ENCODE peak calls at places on chromosomes 7 and 10, in six cellular contexts. One of them, this sample, is unnamed.

GRCh38 chr7:149598721-149599308 is 101.2 kb upstream of the ZNF746 start:
- DNase-seq in fibroblast of mammary gland: peak
- DNase-seq in dorsolateral prefrontal cortex: no peak
- DNase-seq in WTC11: peak
- DNase-seq in HepG2: peak
- DNase-seq in endothelial cell: peak
- DNase-seq in this sample: no peak

GRCh38 chr7:90469554-90469953 is at the start of gene PTTG1IP2:
- DNase-seq in WTC11: no peak
- DNase-seq in dorsolateral prefrontal cortex: no peak
- DNase-seq in fibroblast of mammary gland: no peak
- DNase-seq in HepG2: no peak
- DNase-seq in endothelial cell: no peak
- DNase-seq in this sample: no peak

GRCh38 chr10:119700321-119700954 is 25.4 kb upstream of the INPP5F start:
- DNase-seq in fibroblast of mammary gland: no peak
- DNase-seq in HepG2: no peak
- DNase-seq in WTC11: no peak
- DNase-seq in dorsolateral prefrontal cortex: no peak
- DNase-seq in endothelial cell: no peak
- DNase-seq in this sample: no peak

GRCh38 chr10:3852147-3852904 is 67.3 kb upstream of the KLF6 start:
- DNase-seq in HepG2: peak
- DNase-seq in WTC11: no peak
- DNase-seq in dorsolateral prefrontal cortex: peak
- DNase-seq in fibroblast of mammary gland: peak
- DNase-seq in endothelial cell: no peak
- DNase-seq in this sample: peak

GRCh38 chr10:94287331-94287730 is 75.4 kb downstream of the NOC3L start:
- DNase-seq in endothelial cell: no peak
- DNase-seq in WTC11: no peak
- DNase-seq in dorsolateral prefrontal cortex: no peak
- DNase-seq in fibroblast of mammary gland: no peak
- DNase-seq in HepG2: no peak
- DNase-seq in this sample: no peak

GRCh38 chr10:121928528-121928884 is 675 bp upstream of the ATE1 start:
- DNase-seq in WTC11: no peak
- DNase-seq in fibroblast of mammary gland: peak
- DNase-seq in dorsolateral prefrontal cortex: no peak
- DNase-seq in endothelial cell: no peak
- DNase-seq in HepG2: no peak
- DNase-seq in this sample: no peak

GRCh38 chr10:23439920-23440875 is 1.3 kb downstream of the OTUD1 start:
- DNase-seq in dorsolateral prefrontal cortex: no peak
- DNase-seq in fibroblast of mammary gland: peak
- DNase-seq in HepG2: no peak
- DNase-seq in WTC11: peak
- DNase-seq in endothelial cell: peak
- DNase-seq in this sample: peak

GRCh38 chr10:12513775-12514663 is 164.7 kb downstream of the CAMK1D start:
- DNase-seq in HepG2: no peak
- DNase-seq in WTC11: no peak
- DNase-seq in fibroblast of mammary gland: no peak
- DNase-seq in dorsolateral prefrontal cortex: no peak
- DNase-seq in endothelial cell: no peak
- DNase-seq in this sample: no peak

GRCh38 chr10:98259606-98260319 is 8.2 kb downstream of the LOXL4 start:
- DNase-seq in WTC11: no peak
- DNase-seq in endothelial cell: no peak
- DNase-seq in dorsolateral prefrontal cortex: no peak
- DNase-seq in HepG2: no peak
- DNase-seq in fibroblast of mammary gland: peak
- DNase-seq in this sample: no peak

GRCh38 chr7:157789094-157789493 is 452.3 kb downstream of the DNAJB6 start:
- DNase-seq in fibroblast of mammary gland: no peak
- DNase-seq in WTC11: no peak
- DNase-seq in HepG2: no peak
- DNase-seq in dorsolateral prefrontal cortex: no peak
- DNase-seq in endothelial cell: no peak
- DNase-seq in this sample: no peak

GRCh38 chr10:104321226-104321625 is 17.0 kb downstream of the ITPRIP start:
- DNase-seq in WTC11: no peak
- DNase-seq in dorsolateral prefrontal cortex: no peak
- DNase-seq in fibroblast of mammary gland: no peak
- DNase-seq in HepG2: no peak
- DNase-seq in endothelial cell: no peak
- DNase-seq in this sample: no peak

GRCh38 chr7:36278767-36279171 is 110.9 kb upstream of the ANLN start:
- DNase-seq in dorsolateral prefrontal cortex: no peak
- DNase-seq in WTC11: no peak
- DNase-seq in endothelial cell: no peak
- DNase-seq in HepG2: no peak
- DNase-seq in fibroblast of mammary gland: peak
- DNase-seq in this sample: no peak

GRCh38 chr10:110947061-110947595 is 27.7 kb downstream of the SHOC2 start:
- DNase-seq in endothelial cell: no peak
- DNase-seq in dorsolateral prefrontal cortex: no peak
- DNase-seq in HepG2: no peak
- DNase-seq in fibroblast of mammary gland: peak
- DNase-seq in WTC11: no peak
- DNase-seq in this sample: no peak

GRCh38 chr10:112539340-112539739 is 92.3 kb downstream of the VTI1A start:
- DNase-seq in HepG2: no peak
- DNase-seq in endothelial cell: no peak
- DNase-seq in WTC11: no peak
- DNase-seq in dorsolateral prefrontal cortex: no peak
- DNase-seq in fibroblast of mammary gland: peak
- DNase-seq in this sample: no peak

GRCh38 chr10:3719024-3719843 is 65.8 kb downstream of the KLF6 start:
- DNase-seq in dorsolateral prefrontal cortex: no peak
- DNase-seq in endothelial cell: no peak
- DNase-seq in WTC11: no peak
- DNase-seq in fibroblast of mammary gland: no peak
- DNase-seq in HepG2: no peak
- DNase-seq in this sample: no peak

GRCh38 chr7:157471259-157472125 is 134.7 kb downstream of the DNAJB6 start:
- DNase-seq in WTC11: no peak
- DNase-seq in dorsolateral prefrontal cortex: peak
- DNase-seq in HepG2: no peak
- DNase-seq in fibroblast of mammary gland: no peak
- DNase-seq in endothelial cell: no peak
- DNase-seq in this sample: no peak

GRCh38 chr7:141456298-141456697 is 94.9 kb upstream of the AGK start:
- DNase-seq in HepG2: no peak
- DNase-seq in dorsolateral prefrontal cortex: no peak
- DNase-seq in endothelial cell: no peak
- DNase-seq in WTC11: no peak
- DNase-seq in fibroblast of mammary gland: peak
- DNase-seq in this sample: no peak

GRCh38 chr10:24234784-24235183 is 25.8 kb downstream of the KIAA1217 start:
- DNase-seq in dorsolateral prefrontal cortex: no peak
- DNase-seq in WTC11: no peak
- DNase-seq in endothelial cell: no peak
- DNase-seq in HepG2: no peak
- DNase-seq in fibroblast of mammary gland: no peak
- DNase-seq in this sample: no peak

GRCh38 chr7:65925040-65925439 is 52.2 kb downstream of the VKORC1L1 start:
- DNase-seq in endothelial cell: no peak
- DNase-seq in dorsolateral prefrontal cortex: no peak
- DNase-seq in fibroblast of mammary gland: no peak
- DNase-seq in HepG2: peak
- DNase-seq in WTC11: no peak
- DNase-seq in this sample: no peak

GRCh38 chr7:81053623-81054022 is 134.8 kb upstream of the SEMA3C start:
- DNase-seq in fibroblast of mammary gland: no peak
- DNase-seq in WTC11: no peak
- DNase-seq in endothelial cell: no peak
- DNase-seq in dorsolateral prefrontal cortex: no peak
- DNase-seq in HepG2: peak
- DNase-seq in this sample: no peak

GRCh38 chr7:103075337-103075918 is 488 bp downstream of the ARMC10 start:
- DNase-seq in WTC11: peak
- DNase-seq in HepG2: peak
- DNase-seq in fibroblast of mammary gland: peak
- DNase-seq in dorsolateral prefrontal cortex: peak
- DNase-seq in endothelial cell: peak
- DNase-seq in this sample: peak

GRCh38 chr10:59283456-59284082 is 78.8 kb downstream of the FAM13C start:
- DNase-seq in dorsolateral prefrontal cortex: peak
- DNase-seq in endothelial cell: no peak
- DNase-seq in WTC11: no peak
- DNase-seq in HepG2: no peak
- DNase-seq in fibroblast of mammary gland: no peak
- DNase-seq in this sample: no peak

GRCh38 chr7:118080947-118081346 is 103.0 kb upstream of the LSM8 start:
- DNase-seq in fibroblast of mammary gland: peak
- DNase-seq in endothelial cell: no peak
- DNase-seq in HepG2: no peak
- DNase-seq in WTC11: peak
- DNase-seq in dorsolateral prefrontal cortex: no peak
- DNase-seq in this sample: no peak

GRCh38 chr10:36324831-36325230 is 682.7 kb upstream of the FZD8 start:
- DNase-seq in endothelial cell: no peak
- DNase-seq in WTC11: no peak
- DNase-seq in fibroblast of mammary gland: no peak
- DNase-seq in HepG2: no peak
- DNase-seq in dorsolateral prefrontal cortex: no peak
- DNase-seq in this sample: no peak

GRCh38 chr10:70418229-70418628 is 14.3 kb downstream of the EIF4EBP2 start:
- DNase-seq in HepG2: no peak
- DNase-seq in WTC11: no peak
- DNase-seq in fibroblast of mammary gland: peak
- DNase-seq in dorsolateral prefrontal cortex: no peak
- DNase-seq in endothelial cell: no peak
- DNase-seq in this sample: no peak

GRCh38 chr7:69736411-69736810 is 138.1 kb downstream of the AUTS2 start:
- DNase-seq in HepG2: no peak
- DNase-seq in WTC11: no peak
- DNase-seq in dorsolateral prefrontal cortex: no peak
- DNase-seq in endothelial cell: no peak
- DNase-seq in fibroblast of mammary gland: no peak
- DNase-seq in this sample: no peak

GRCh38 chr10:18567343-18567856 is 84.0 kb downstream of the NSUN6 start:
- DNase-seq in HepG2: no peak
- DNase-seq in WTC11: no peak
- DNase-seq in endothelial cell: no peak
- DNase-seq in dorsolateral prefrontal cortex: no peak
- DNase-seq in fibroblast of mammary gland: no peak
- DNase-seq in this sample: no peak
- TF ChIP-seq CTCF in HepG2: no peak
- TF ChIP-seq CTCF in WTC11: no peak
- TF ChIP-seq CTCF in endothelial cell: no peak
- TF ChIP-seq CTCF in dorsolateral prefrontal cortex: no peak
- TF ChIP-seq CTCF in fibroblast of mammary gland: no peak
- TF ChIP-seq CTCF in this sample: no peak

DNA sequence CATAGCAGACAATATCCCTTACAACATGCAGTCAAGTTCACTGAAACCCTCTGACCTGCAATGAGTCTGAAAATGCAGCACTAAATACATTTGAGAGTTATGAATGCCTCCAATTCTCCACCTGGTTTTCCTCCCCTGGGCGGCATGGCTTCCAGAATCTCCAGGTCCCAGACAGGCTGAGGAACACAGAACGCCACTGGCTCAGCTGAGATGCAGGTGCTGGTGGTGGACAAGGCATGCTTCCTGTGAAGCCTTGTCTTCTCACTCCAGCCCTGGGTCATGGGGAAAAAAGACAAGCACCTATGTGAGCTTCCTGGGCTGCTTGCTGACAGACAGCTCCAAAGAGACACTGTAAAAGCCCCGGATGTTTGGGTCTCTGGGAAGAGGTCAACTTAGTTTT is 127.6 kb downstream of the EMX2 start:
- DNase-seq in endothelial cell: no peak
- DNase-seq in dorsolateral prefrontal cortex: no peak
- DNase-seq in fibroblast of mammary gland: no peak
- DNase-seq in WTC11: no peak
- DNase-seq in HepG2: no peak
- DNase-seq in this sample: no peak
- TF ChIP-seq CTCF in endothelial cell: no peak
- TF ChIP-seq CTCF in dorsolateral prefrontal cortex: no peak
- TF ChIP-seq CTCF in fibroblast of mammary gland: no peak
- TF ChIP-seq CTCF in WTC11: no peak
- TF ChIP-seq CTCF in HepG2: no peak
- TF ChIP-seq CTCF in this sample: no peak

DNA sequence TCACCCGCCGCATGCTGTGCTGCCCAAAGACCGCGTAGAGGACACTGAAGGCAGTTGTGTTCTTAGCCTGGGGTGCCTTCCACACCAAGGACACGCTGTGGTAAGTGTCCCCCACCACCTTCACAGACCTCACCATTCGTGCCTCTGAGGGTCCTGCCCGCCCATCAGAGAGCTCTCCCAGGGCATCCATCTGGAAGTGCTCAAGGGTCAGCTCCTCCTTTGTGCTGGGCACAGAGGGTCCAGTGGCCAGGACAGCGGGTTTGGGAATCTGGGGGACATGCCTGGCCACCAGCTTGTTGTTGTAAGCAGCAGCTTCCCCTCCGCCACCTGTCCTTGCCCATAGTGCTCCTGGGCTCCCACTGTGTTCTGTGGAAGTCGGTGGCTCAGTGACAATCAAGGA is 7.0 kb upstream of the LRIT2 start:
- DNase-seq in endothelial cell: no peak
- DNase-seq in fibroblast of mammary gland: no peak
- DNase-seq in dorsolateral prefrontal cortex: no peak
- DNase-seq in HepG2: no peak
- DNase-seq in WTC11: no peak
- DNase-seq in this sample: no peak
- TF ChIP-seq CTCF in endothelial cell: no peak
- TF ChIP-seq CTCF in fibroblast of mammary gland: no peak
- TF ChIP-seq CTCF in dorsolateral prefrontal cortex: no peak
- TF ChIP-seq CTCF in HepG2: no peak
- TF ChIP-seq CTCF in WTC11: no peak
- TF ChIP-seq CTCF in this sample: no peak

GRCh38 chr7:153012203-153012602 is 252.7 kb downstream of the ACTR3B start:
- DNase-seq in endothelial cell: no peak
- DNase-seq in WTC11: no peak
- DNase-seq in dorsolateral prefrontal cortex: no peak
- DNase-seq in HepG2: no peak
- DNase-seq in fibroblast of mammary gland: no peak
- DNase-seq in this sample: no peak

GRCh38 chr7:153021542-153021941 is 262.0 kb downstream of the ACTR3B start:
- DNase-seq in endothelial cell: no peak
- DNase-seq in HepG2: no peak
- DNase-seq in dorsolateral prefrontal cortex: no peak
- DNase-seq in fibroblast of mammary gland: no peak
- DNase-seq in WTC11: no peak
- DNase-seq in this sample: no peak

GRCh38 chr7:153022796-153023592 is 263.4 kb downstream of the ACTR3B start:
- DNase-seq in dorsolateral prefrontal cortex: no peak
- DNase-seq in WTC11: peak
- DNase-seq in fibroblast of mammary gland: no peak
- DNase-seq in endothelial cell: no peak
- DNase-seq in HepG2: no peak
- DNase-seq in this sample: no peak

DNA sequence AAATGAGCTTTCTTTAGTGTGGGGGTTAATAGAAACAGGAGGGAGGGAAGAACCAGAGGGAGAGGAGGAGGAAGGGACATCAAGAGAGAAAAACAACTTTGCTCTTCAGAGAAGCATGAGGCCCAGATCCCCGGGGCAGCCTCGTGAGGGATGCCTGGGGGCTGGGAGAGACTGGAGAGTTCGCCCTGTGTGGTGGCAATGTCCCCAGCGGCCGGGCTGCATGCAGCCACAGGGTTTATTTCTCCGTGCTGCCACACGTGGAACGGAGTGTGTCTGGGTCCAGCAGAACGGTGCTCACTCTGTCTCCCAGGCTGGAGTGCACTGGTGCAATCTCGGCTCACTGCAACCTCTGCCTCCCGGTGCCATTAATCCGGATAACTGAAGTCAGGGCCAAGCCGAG is 257.6 kb downstream of the ACTR3B start:
- DNase-seq in endothelial cell: no peak
- DNase-seq in dorsolateral prefrontal cortex: no peak
- DNase-seq in fibroblast of mammary gland: no peak
- DNase-seq in WTC11: peak
- DNase-seq in HepG2: no peak
- DNase-seq in this sample: no peak
- TF ChIP-seq CTCF in endothelial cell: no peak
- TF ChIP-seq CTCF in dorsolateral prefrontal cortex: no peak
- TF ChIP-seq CTCF in fibroblast of mammary gland: no peak
- TF ChIP-seq CTCF in WTC11: no peak
- TF ChIP-seq CTCF in HepG2: no peak
- TF ChIP-seq CTCF in this sample: no peak

This sample was measured in progenitor cell of endocrine pancreas.